ENCODE peak calls at places on chromosomes 16 and 17, in six cellular contexts. P, D, C, X, I and E are unnamed samples.

GRCh38 chr16:50306287-50306686 is 39.9 kb downstream of the ADCY7 start:
- DNase-seq in X (no peak), P (no peak), C (no peak), I (no peak), D (no peak), E (no peak)

GRCh38 chr17:20008242-20009051 is 712 bp upstream of the SPECC1 start:
- DNase-seq in I (peak; percentile 68), P (no peak), X (peak; percentile 28), D (no peak), C (peak; percentile 21), E (peak; percentile 20)

GRCh38 chr17:13885953-13886889 is 183.1 kb upstream of the COX10 start:
- DNase-seq in C (no peak), P (no peak), D (no peak), I (peak; percentile 69), X (no peak), E (peak; percentile 57)

GRCh38 chr17:73592079-73592415 is 52.2 kb downstream of the SDK2 start:
- DNase-seq in X (no peak), I (no peak), C (no peak), P (no peak), D (no peak), E (no peak)

GRCh38 chr17:40121886-40122465 is at the start of gene MSL1:
- DNase-seq in C (peak; percentile 72), X (peak; percentile 91), D (peak; percentile 82), I (peak; percentile 94), P (peak; percentile 52), E (peak; percentile 93)

GRCh38 chr17:51472670-51473069 is 212.3 kb downstream of the UTP18 start:
- DNase-seq in I (no peak), X (no peak), P (no peak), D (no peak), C (no peak), E (no peak)

GRCh38 chr17:17823433-17824118 is 13.2 kb downstream of the SREBF1 start:
- DNase-seq in C (peak; percentile 86), P (peak; percentile 78), X (peak; percentile 89), I (peak; percentile 92), D (peak; percentile 77), E (peak; percentile 86)

GRCh38 chr16:86732621-86733297 is 154.4 kb downstream of the FOXL1 start:
- DNase-seq in D (no peak), X (no peak), I (no peak), C (no peak), P (no peak), E (no peak)

GRCh38 chr17:50430731-50431130 is 4.7 kb downstream of the ACSF2 start:
- DNase-seq in I (no peak), D (no peak), P (no peak), X (no peak), C (no peak), E (no peak)

GRCh38 chr17:34363183-34363661 is at the start of gene CCL1:
- DNase-seq in X (no peak), C (no peak), I (no peak), P (no peak), D (no peak), E (no peak)

GRCh38 chr16:68993885-68994284 is 111.6 kb upstream of the HAS3 start:
- DNase-seq in C (peak; percentile 84), D (no peak), X (no peak), P (peak; percentile 70), I (no peak), E (no peak)

GRCh38 chr17:74317071-74317470 is 9.0 kb upstream of the KIF19 start:
- DNase-seq in D (no peak), X (no peak), C (no peak), P (no peak), I (no peak), E (no peak)

GRCh38 chr17:56320443-56320842 is 167.2 kb downstream of the ANKFN1 start:
- DNase-seq in C (no peak), P (no peak), D (no peak), I (no peak), X (no peak), E (no peak)

GRCh38 chr17:80169784-80170500 is at the start of gene CARD14:
- DNase-seq in X (peak; percentile 28), I (no peak), D (no peak), P (peak; percentile 83), C (peak; percentile 62), E (no peak)

GRCh38 chr17:58271532-58271931 is 9.2 kb downstream of the MPO start:
- DNase-seq in P (no peak), X (no peak), D (no peak), I (no peak), C (no peak), E (no peak)

GRCh38 chr17:40326832-40327199 is 17.8 kb downstream of the RARA start:
- DNase-seq in D (no peak), P (peak; percentile 19), I (peak; percentile 23), C (no peak), X (no peak), E (peak; percentile 16)

GRCh38 chr17:37259030-37259735 is 116.6 kb upstream of the C17orf78 start:
- DNase-seq in I (no peak), D (no peak), P (no peak), C (peak; percentile 81), X (no peak), E (no peak)

GRCh38 chr17:29242051-29242450 is 4.6 kb upstream of the CRYBA1 start:
- DNase-seq in P (no peak), X (no peak), C (no peak), I (no peak), D (no peak), E (no peak)
- H3K4me1 ChIP-seq in P (peaks cover 47% of the 10 kb centered on the region), X (no peaks in the 10 kb centered on the region), C (peaks cover 41% of the 10 kb centered on the region), I (no peaks in the 10 kb centered on the region), D (peaks cover 6% of the 10 kb centered on the region), E (no peaks in the 10 kb centered on the region)

DNA sequence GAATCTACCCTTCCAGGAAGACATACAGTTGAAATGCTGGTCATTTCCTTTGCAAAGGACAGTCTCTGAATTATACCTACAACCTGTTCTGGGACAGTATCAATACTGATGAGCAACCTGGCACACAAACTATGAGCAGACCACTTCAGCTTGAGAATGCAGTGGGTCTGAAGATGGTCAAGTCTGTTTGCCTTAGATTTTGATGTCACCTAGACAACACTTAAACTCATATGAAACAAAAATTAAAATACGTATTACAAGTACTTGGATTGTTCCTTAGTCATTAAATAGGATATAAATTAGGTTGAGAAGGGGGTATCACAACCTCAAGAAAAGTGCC is 3.5 kb downstream of the SRSF2 start:
- DNase-seq in X (no peak), D (no peak), I (no peak), P (no peak), C (no peak), E (no peak)
- H3K4me1 ChIP-seq in X (peaks cover 71% of the 10 kb centered on the region), D (peaks cover 28% of the 10 kb centered on the region), I (peaks cover 70% of the 10 kb centered on the region), P (peaks cover 20% of the 10 kb centered on the region), C (peaks cover 17% of the 10 kb centered on the region), E (peaks cover 82% of the 10 kb centered on the region)

GRCh38 chr16:89406277-89406888 is 84.0 kb downstream of the ANKRD11 start:
- DNase-seq in P (no peak), D (no peak), C (no peak), X (no peak), I (peak; percentile 57), E (no peak)

GRCh38 chr16:89409161-89409711 is 81.1 kb downstream of the ANKRD11 start:
- DNase-seq in D (no peak), P (no peak), C (peak; percentile 79), I (peak; percentile 57), X (peak; percentile 38), E (no peak)

GRCh38 chr16:89407925-89408300 is 82.4 kb downstream of the ANKRD11 start:
- DNase-seq in D (no peak), C (no peak), P (no peak), X (no peak), I (peak; percentile 56), E (peak; percentile 33)

GRCh38 chr16:89408315-89408714 is 82.0 kb downstream of the ANKRD11 start:
- DNase-seq in I (peak; percentile 66), P (no peak), C (no peak), X (no peak), D (no peak), E (peak; percentile 57)

DNA sequence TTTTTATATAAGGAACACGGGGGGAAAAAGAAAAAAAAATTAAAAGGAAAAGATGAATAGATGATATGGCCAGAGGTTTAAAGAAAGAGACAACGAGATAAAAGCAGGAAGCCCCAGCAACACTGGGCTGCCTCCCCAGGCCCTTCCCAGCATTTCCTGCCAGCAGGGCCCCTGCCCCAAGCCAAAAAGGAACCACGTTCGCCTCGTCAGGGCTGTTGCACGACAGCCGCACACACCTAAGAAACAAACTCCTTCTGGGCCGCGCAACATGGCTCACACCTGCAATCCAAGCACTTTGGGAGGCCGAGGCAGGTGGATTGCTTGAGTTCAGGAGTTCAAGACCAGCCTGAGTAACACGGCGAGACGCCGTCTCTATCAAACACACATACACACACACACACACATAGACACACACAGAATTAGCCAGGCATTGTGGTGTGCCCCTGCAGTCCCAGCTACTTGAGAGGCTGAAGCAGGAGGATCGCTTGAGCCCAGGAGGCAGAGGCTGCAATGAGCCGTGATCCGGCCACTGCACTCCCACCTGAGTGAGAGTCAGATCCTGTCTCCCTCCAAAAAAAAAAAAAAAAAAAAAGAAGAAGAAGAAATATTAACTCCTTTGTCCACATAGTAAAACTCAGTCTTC is 83.0 kb downstream of the ANKRD11 start:
- DNase-seq in I (peak; percentile 66), C (no peak), X (no peak), D (no peak), P (no peak), E (no peak)
- H3K4me1 ChIP-seq in I (peaks cover 93% of the 10 kb centered on the region), C (peaks cover 49% of the 10 kb centered on the region), X (peaks cover 90% of the 10 kb centered on the region), D (peaks cover 62% of the 10 kb centered on the region), P (no peaks in the 10 kb centered on the region), E (peaks cover 96% of the 10 kb centered on the region)

GRCh38 chr16:4003166-4003565 is 113.1 kb downstream of the ADCY9 start:
- DNase-seq in X (no peak), I (no peak), P (no peak), C (no peak), D (no peak), E (no peak)

GRCh38 chr16:4006441-4006989 is 109.7 kb downstream of the ADCY9 start:
- DNase-seq in P (no peak), X (peak; percentile 60), C (no peak), I (no peak), D (no peak), E (no peak)

GRCh38 chr16:4004206-4004605 is 112.0 kb downstream of the ADCY9 start:
- DNase-seq in X (no peak), P (no peak), I (no peak), D (no peak), C (no peak), E (no peak)

GRCh38 chr16:4005281-4005680 is 111.0 kb downstream of the ADCY9 start:
- DNase-seq in C (no peak), D (no peak), I (no peak), X (no peak), P (no peak), E (no peak)

GRCh38 chr16:4003576-4003975 is 112.7 kb downstream of the ADCY9 start:
- DNase-seq in X (no peak), C (no peak), I (no peak), P (no peak), D (no peak), E (no peak)
- H3K4me1 ChIP-seq in X (peaks cover 6% of the 10 kb centered on the region), C (no peaks in the 10 kb centered on the region), I (peaks cover 29% of the 10 kb centered on the region), P (no peaks in the 10 kb centered on the region), D (no peaks in the 10 kb centered on the region), E (peaks cover 37% of the 10 kb centered on the region)